ENCODE peak calls at places on chromosomes 6 and 20, in seven cellular contexts. Y, K, H, L, R, G and Q are unnamed samples.
A peak's percentile ranks its signal among the peaks of the same experiment; 100 is the strongest.

GRCh38 chr6:111263837-111264236 is 176.5 kb downstream of the SLC16A10 start:
- DNase-seq in Y (no peak), G (peak; percentile 46), K (no peak), R (no peak), H (no peak), L (no peak), Q (no peak)

GRCh38 chr6:43355862-43356590 is 13.4 kb downstream of the ZNF318 start:
- DNase-seq in Y (no peak), G (peak; percentile 31), H (peak; percentile 83), R (no peak), L (no peak), K (no peak), Q (peak; percentile 72)

GRCh38 chr20:588932-589672 is 21.0 kb downstream of the TCF15 start:
- DNase-seq in H (peak; percentile 65), G (no peak), K (no peak), Y (peak; percentile 73), L (no peak), R (no peak), Q (peak; percentile 72)

GRCh38 chr6:79065232-79065631 is 12.8 kb downstream of the PHIP start:
- DNase-seq in G (peak; percentile 24), R (no peak), Y (no peak), K (no peak), L (no peak), H (no peak), Q (no peak)

GRCh38 chr20:37270586-37271420 is 9.2 kb upstream of the GHRH start:
- DNase-seq in K (no peak), R (no peak), L (no peak), H (no peak), Y (peak; percentile 62), G (peak; percentile 18), Q (no peak)

GRCh38 chr6:1864496-1864895 is 254.8 kb downstream of the FOXC1 start:
- DNase-seq in R (no peak), Y (no peak), H (peak; percentile 65), K (no peak), G (no peak), L (no peak), Q (no peak)

GRCh38 chr20:1185316-1185741 is 548 bp upstream of the TMEM74B start:
- DNase-seq in Y (peak; percentile 32), H (peak; percentile 47), G (no peak), L (no peak), R (peak; percentile 6), K (no peak), Q (no peak)

GRCh38 chr6:142387997-142388815 is 86.4 kb downstream of the ADGRG6 start:
- DNase-seq in G (peak; percentile 78), R (no peak), Y (peak; percentile 12), K (no peak), L (no peak), H (peak; percentile 53), Q (no peak)

GRCh38 chr6:98831057-98832031 is 3.0 kb upstream of the POU3F2 start:
- DNase-seq in G (no peak), R (no peak), K (peak; percentile 50), H (no peak), Y (peak; percentile 20), L (no peak), Q (peak; percentile 81)

GRCh38 chr6:132253211-132253610 is 148.1 kb downstream of the MOXD1 start:
- DNase-seq in H (no peak), Y (no peak), R (no peak), K (no peak), L (no peak), G (no peak), Q (no peak)

GRCh38 chr20:62433655-62434054 is 6.3 kb upstream of the RBBP8NL start:
- DNase-seq in K (no peak), G (no peak), H (no peak), L (no peak), Y (no peak), R (no peak), Q (no peak)

GRCh38 chr6:7721654-7722053 is 4.2 kb upstream of the BMP6 start:
- DNase-seq in Y (peak; percentile 27), L (no peak), K (no peak), R (no peak), G (peak; percentile 63), H (no peak), Q (no peak)

GRCh38 chr6:43698584-43699349 is 11.2 kb upstream of the MRPS18A start:
- DNase-seq in Y (no peak), H (peak; percentile 34), L (no peak), R (no peak), K (no peak), G (peak; percentile 66), Q (peak; percentile 70)

GRCh38 chr6:142258305-142258704 is 43.5 kb upstream of the ADGRG6 start:
- DNase-seq in H (no peak), Y (no peak), G (no peak), K (no peak), R (no peak), L (no peak), Q (no peak)

GRCh38 chr6:32614366-32615081 is 22.7 kb upstream of the HLA-DQA1 start:
- DNase-seq in G (no peak), Y (no peak), L (no peak), K (no peak), H (peak; percentile 64), R (no peak), Q (peak; percentile 45)

GRCh38 chr6:105474234-105474633 is 71.4 kb upstream of the PREP start:
- DNase-seq in G (no peak), K (no peak), L (no peak), Y (no peak), H (peak; percentile 19), R (no peak), Q (no peak)

GRCh38 chr20:40571625-40572024 is 117.4 kb downstream of the MAFB start:
- DNase-seq in Y (no peak), G (no peak), H (no peak), L (no peak), R (no peak), K (no peak), Q (no peak)

GRCh38 chr6:131693384-131693783 is 7.8 kb downstream of the OR2A4 start:
- DNase-seq in K (no peak), R (no peak), L (no peak), G (no peak), H (peak; percentile 10), Y (no peak), Q (no peak)

GRCh38 chr20:5448449-5449118 is 131.8 kb upstream of the PROKR2 start:
- DNase-seq in G (peak; percentile 61), K (peak; percentile 47), R (peak; percentile 40), L (peak; percentile 78), Y (peak; percentile 62), H (peak; percentile 72), Q (peak; percentile 91)

GRCh38 chr6:148140772-148141557 is 201.7 kb upstream of the SASH1 start:
- DNase-seq in Y (no peak), L (no peak), G (no peak), R (no peak), K (no peak), H (no peak), Q (no peak)

GRCh38 chr6:43496370-43497128 is 13.6 kb downstream of the LRRC73 start:
- DNase-seq in L (no peak), K (no peak), Y (no peak), H (peak; percentile 91), R (no peak), G (peak; percentile 46), Q (peak; percentile 85)